ENCODE peak calls at places on chromosomes 16 and 17, in six cellular contexts. G, A, T, I, E and R are unnamed samples.
A peak's percentile ranks its signal among the peaks of the same experiment; 100 is the strongest.

GRCh38 chr16:85353839-85354622 is 241.8 kb upstream of the CIBAR2 start:
- DNase-seq in E (no peak), I (no peak), T (no peak), G (no peak), A (no peak), R (no peak)

GRCh38 chr17:80034977-80035686 is 540 bp downstream of the TBC1D16 start:
- DNase-seq in E (peak; percentile 30), T (no peak), G (peak; percentile 55), A (peak; percentile 29), I (peak; percentile 25), R (peak; percentile 43)

GRCh38 chr17:44928136-44928535 is 12.8 kb upstream of the GFAP start:
- DNase-seq in E (no peak), G (no peak), A (no peak), T (no peak), I (no peak), R (no peak)

GRCh38 chr16:10847166-10847565 is 28.6 kb upstream of the TVP23A start:
- DNase-seq in A (no peak), G (no peak), E (no peak), I (no peak), T (no peak), R (no peak)

GRCh38 chr17:43211480-43212402 is at the start of gene TMEM106A:
- DNase-seq in A (peak; percentile 75), I (peak; percentile 80), G (peak; percentile 64), T (peak; percentile 48), E (peak; percentile 81), R (peak; percentile 85)

GRCh38 chr17:31321481-31321880 is at the start of gene EVI2A:
- DNase-seq in I (peak; percentile 70), E (peak; percentile 16), A (peak; percentile 86), G (peak; percentile 79), T (peak; percentile 56), R (peak; percentile 88)

GRCh38 chr16:3945751-3946603 is 65.5 kb upstream of the CREBBP start:
- DNase-seq in G (no peak), T (no peak), I (peak; percentile 97), A (peak; percentile 97), E (peak; percentile 34), R (peak; percentile 99)

GRCh38 chr16:67951485-67951884 is 7.6 kb upstream of the LCAT start:
- DNase-seq in E (peak; percentile 77), A (no peak), T (no peak), I (no peak), G (no peak), R (no peak)

GRCh38 chr17:64635647-64636305 is 26.3 kb downstream of the SMURF2 start:
- DNase-seq in A (peak; percentile 92), G (no peak), I (peak; percentile 79), E (no peak), T (no peak), R (peak; percentile 88)

GRCh38 chr17:5770556-5771270 is 186.4 kb upstream of the NLRP1 start:
- DNase-seq in A (no peak), G (no peak), E (no peak), I (no peak), T (no peak), R (no peak)

GRCh38 chr17:65366102-65366844 is 195.2 kb downstream of the AXIN2 start:
- DNase-seq in E (no peak), T (no peak), I (no peak), A (no peak), G (no peak), R (no peak)

GRCh38 chr16:68406458-68407041 is 41.8 kb downstream of the SMPD3 start:
- DNase-seq in G (no peak), T (no peak), A (peak; percentile 42), I (peak; percentile 64), E (no peak), R (peak; percentile 54)

GRCh38 chr17:67245073-67245693 is at the start of gene HELZ:
- DNase-seq in T (peak; percentile 48), E (peak; percentile 80), G (peak; percentile 63), I (peak; percentile 78), A (peak; percentile 69), R (peak; percentile 83)

GRCh38 chr17:46011711-46012505 is 12.9 kb downstream of the STH start:
- DNase-seq in I (no peak), T (no peak), A (no peak), G (no peak), E (no peak), R (no peak)

GRCh38 chr17:32822996-32823395 is 53.9 kb downstream of the MYO1D start:
- DNase-seq in T (no peak), E (no peak), I (no peak), G (no peak), A (no peak), R (no peak)

GRCh38 chr16:74742051-74742481 is 32.6 kb downstream of the FA2H start:
- DNase-seq in T (no peak), A (peak; percentile 32), I (no peak), G (no peak), E (no peak), R (peak; percentile 43)

GRCh38 chr16:31477220-31478216 is 5.4 kb upstream of the SLC5A2 start:
- DNase-seq in I (no peak), E (no peak), G (no peak), T (no peak), A (no peak), R (no peak)

GRCh38 chr16:57892447-57893096 is 78.4 kb downstream of the CNGB1 start:
- DNase-seq in E (no peak), A (peak; percentile 39), I (no peak), T (no peak), G (no peak), R (no peak)

GRCh38 chr16:68790130-68790761 is 53.1 kb upstream of the TANGO6 start:
- DNase-seq in A (peak; percentile 95), G (no peak), T (no peak), I (peak; percentile 48), E (no peak), R (peak; percentile 69)

GRCh38 chr16:88799569-88800276 is 3.9 kb upstream of the CDT1 start:
- DNase-seq in A (no peak), G (no peak), I (no peak), E (no peak), T (no peak), R (no peak)

GRCh38 chr17:80227156-80227555 is 6.9 kb downstream of the SLC26A11 start:
- DNase-seq in T (no peak), E (no peak), I (no peak), A (no peak), G (no peak), R (no peak)

GRCh38 chr17:78442648-78443128 is 64.2 kb downstream of the PGS1 start:
- DNase-seq in G (no peak), E (peak; percentile 66), I (no peak), T (no peak), A (no peak), R (peak; percentile 88)